ENCODE peak calls at places on chromosome 16, in ten cellular contexts. One of them, this sample, is unnamed.
A peak's percentile ranks its signal among the peaks of the same experiment; 100 is the strongest.

GRCh38 chr16:11231367-11231970 is 24.5 kb downstream of the SOCS1 start:
- DNase-seq in GM23338: no peak
- DNase-seq in HCT116: no peak
- DNase-seq in stomach: no peak
- DNase-seq in upper lobe of left lung: no peak
- DNase-seq in suprapubic skin: no peak
- DNase-seq in transverse colon: no peak
- DNase-seq in spleen: no peak
- DNase-seq in prostate gland: no peak
- DNase-seq in K562: peak; percentile 52
- DNase-seq in this sample: no peak

GRCh38 chr16:67676516-67676915 is 9.9 kb downstream of the C16orf86 start:
- DNase-seq in GM23338: no peak
- DNase-seq in HCT116: no peak
- DNase-seq in stomach: no peak
- DNase-seq in upper lobe of left lung: no peak
- DNase-seq in suprapubic skin: no peak
- DNase-seq in transverse colon: no peak
- DNase-seq in spleen: peak; percentile 40
- DNase-seq in prostate gland: no peak
- DNase-seq in K562: no peak
- DNase-seq in this sample: no peak

GRCh38 chr16:88817785-88818609 is 6.3 kb upstream of the APRT start:
- DNase-seq in GM23338: no peak
- DNase-seq in HCT116: no peak
- DNase-seq in stomach: no peak
- DNase-seq in upper lobe of left lung: peak; percentile 76
- DNase-seq in suprapubic skin: no peak
- DNase-seq in transverse colon: no peak
- DNase-seq in spleen: no peak
- DNase-seq in prostate gland: no peak
- DNase-seq in K562: no peak
- DNase-seq in this sample: no peak

GRCh38 chr16:77584205-77584859 is 138.0 kb upstream of the NUDT7 start:
- DNase-seq in GM23338: peak; percentile 78
- DNase-seq in HCT116: peak; percentile 46
- DNase-seq in stomach: peak; percentile 48
- DNase-seq in upper lobe of left lung: no peak
- DNase-seq in suprapubic skin: no peak
- DNase-seq in transverse colon: peak; percentile 26
- DNase-seq in spleen: no peak
- DNase-seq in prostate gland: peak; percentile 44
- DNase-seq in K562: peak; percentile 41
- DNase-seq in this sample: no peak

GRCh38 chr16:81647527-81647926 is 131.6 kb upstream of the PLCG2 start:
- DNase-seq in GM23338: peak; percentile 46
- DNase-seq in HCT116: peak; percentile 76
- DNase-seq in stomach: no peak
- DNase-seq in upper lobe of left lung: peak; percentile 27
- DNase-seq in suprapubic skin: no peak
- DNase-seq in transverse colon: no peak
- DNase-seq in spleen: no peak
- DNase-seq in prostate gland: no peak
- DNase-seq in K562: no peak
- DNase-seq in this sample: no peak

GRCh38 chr16:34054137-34054536 is 594.7 kb downstream of the TP53TG3F start:
- DNase-seq in GM23338: no peak
- DNase-seq in HCT116: no peak
- DNase-seq in stomach: no peak
- DNase-seq in upper lobe of left lung: no peak
- DNase-seq in suprapubic skin: no peak
- DNase-seq in transverse colon: no peak
- DNase-seq in spleen: no peak
- DNase-seq in prostate gland: no peak
- DNase-seq in K562: no peak
- DNase-seq in this sample: no peak

GRCh38 chr16:50467943-50468748 is 80.0 kb upstream of the NKD1 start:
- DNase-seq in GM23338: peak; percentile 75
- DNase-seq in HCT116: no peak
- DNase-seq in stomach: peak; percentile 87
- DNase-seq in upper lobe of left lung: peak; percentile 86
- DNase-seq in suprapubic skin: peak; percentile 49
- DNase-seq in transverse colon: peak; percentile 11
- DNase-seq in spleen: no peak
- DNase-seq in prostate gland: no peak
- DNase-seq in K562: peak; percentile 76
- DNase-seq in this sample: no peak

GRCh38 chr16:84726670-84727467 is 27.1 kb downstream of the USP10 start:
- DNase-seq in GM23338: peak; percentile 53
- DNase-seq in HCT116: no peak
- DNase-seq in stomach: no peak
- DNase-seq in upper lobe of left lung: no peak
- DNase-seq in suprapubic skin: no peak
- DNase-seq in transverse colon: peak; percentile 45
- DNase-seq in spleen: no peak
- DNase-seq in prostate gland: no peak
- DNase-seq in K562: no peak
- DNase-seq in this sample: no peak

GRCh38 chr16:51834131-51834530 is 683.1 kb upstream of the SALL1 start:
- DNase-seq in GM23338: no peak
- DNase-seq in HCT116: no peak
- DNase-seq in stomach: no peak
- DNase-seq in upper lobe of left lung: no peak
- DNase-seq in suprapubic skin: no peak
- DNase-seq in transverse colon: no peak
- DNase-seq in spleen: no peak
- DNase-seq in prostate gland: no peak
- DNase-seq in K562: no peak
- DNase-seq in this sample: no peak

GRCh38 chr16:81885976-81886586 is 107.0 kb downstream of the PLCG2 start:
- DNase-seq in GM23338: peak; percentile 87
- DNase-seq in HCT116: peak; percentile 40
- DNase-seq in stomach: no peak
- DNase-seq in upper lobe of left lung: no peak
- DNase-seq in suprapubic skin: no peak
- DNase-seq in transverse colon: no peak
- DNase-seq in spleen: no peak
- DNase-seq in prostate gland: no peak
- DNase-seq in K562: peak; percentile 78
- DNase-seq in this sample: no peak

GRCh38 chr16:3461120-3461519 is 17.6 kb downstream of the NAA60 start:
- DNase-seq in GM23338: no peak
- DNase-seq in HCT116: no peak
- DNase-seq in stomach: no peak
- DNase-seq in upper lobe of left lung: no peak
- DNase-seq in suprapubic skin: no peak
- DNase-seq in transverse colon: no peak
- DNase-seq in spleen: no peak
- DNase-seq in prostate gland: no peak
- DNase-seq in K562: no peak
- DNase-seq in this sample: no peak

GRCh38 chr16:2532494-2533141 is 1.4 kb upstream of the CEMP1 start:
- DNase-seq in GM23338: peak; percentile 90
- DNase-seq in HCT116: peak; percentile 64
- DNase-seq in stomach: peak; percentile 88
- DNase-seq in upper lobe of left lung: peak; percentile 90
- DNase-seq in suprapubic skin: peak; percentile 91
- DNase-seq in transverse colon: peak; percentile 91
- DNase-seq in spleen: peak; percentile 94
- DNase-seq in prostate gland: peak; percentile 88
- DNase-seq in K562: peak; percentile 56
- DNase-seq in this sample: no peak

GRCh38 chr16:86391987-86392386 is 118.3 kb upstream of the FOXF1 start:
- DNase-seq in GM23338: no peak
- DNase-seq in HCT116: no peak
- DNase-seq in stomach: no peak
- DNase-seq in upper lobe of left lung: no peak
- DNase-seq in suprapubic skin: no peak
- DNase-seq in transverse colon: no peak
- DNase-seq in spleen: no peak
- DNase-seq in prostate gland: no peak
- DNase-seq in K562: no peak
- DNase-seq in this sample: no peak

GRCh38 chr16:66266436-66267286 is 99.8 kb upstream of the CDH5 start:
- DNase-seq in GM23338: peak; percentile 28
- DNase-seq in HCT116: no peak
- DNase-seq in stomach: no peak
- DNase-seq in upper lobe of left lung: peak; percentile 85
- DNase-seq in suprapubic skin: peak; percentile 87
- DNase-seq in transverse colon: peak; percentile 27
- DNase-seq in spleen: no peak
- DNase-seq in prostate gland: no peak
- DNase-seq in K562: no peak
- DNase-seq in this sample: no peak

GRCh38 chr16:8915722-8916321 is 33.7 kb downstream of the LITAFD start:
- DNase-seq in GM23338: no peak
- DNase-seq in HCT116: no peak
- DNase-seq in stomach: no peak
- DNase-seq in upper lobe of left lung: no peak
- DNase-seq in suprapubic skin: no peak
- DNase-seq in transverse colon: no peak
- DNase-seq in spleen: no peak
- DNase-seq in prostate gland: no peak
- DNase-seq in K562: no peak
- DNase-seq in this sample: no peak
- H3K36me3 ChIP-seq in GM23338: peaks cover 50% of the 10 kb centered on the region
- H3K36me3 ChIP-seq in HCT116: peaks cover 66% of the 10 kb centered on the region
- H3K36me3 ChIP-seq in stomach: peaks cover 97% of the 10 kb centered on the region
- H3K36me3 ChIP-seq in upper lobe of left lung: peaks cover 100% of the 10 kb centered on the region
- H3K36me3 ChIP-seq in suprapubic skin: peaks cover 82% of the 10 kb centered on the region
- H3K36me3 ChIP-seq in transverse colon: peaks cover 46% of the 10 kb centered on the region
- H3K36me3 ChIP-seq in spleen: peaks cover 89% of the 10 kb centered on the region
- H3K36me3 ChIP-seq in prostate gland: peaks cover 5% of the 10 kb centered on the region
- H3K36me3 ChIP-seq in K562: peaks cover 95% of the 10 kb centered on the region
- H3K36me3 ChIP-seq in this sample: peaks cover 79% of the 10 kb centered on the region

GRCh38 chr16:27452569-27453475 is 50.8 kb downstream of the IL21R start:
- DNase-seq in GM23338: no peak
- DNase-seq in HCT116: no peak
- DNase-seq in stomach: no peak
- DNase-seq in upper lobe of left lung: no peak
- DNase-seq in suprapubic skin: no peak
- DNase-seq in transverse colon: no peak
- DNase-seq in spleen: no peak
- DNase-seq in prostate gland: no peak
- DNase-seq in K562: no peak
- DNase-seq in this sample: no peak
- TF ChIP-seq POLR2AphosphoS5 in GM23338: no peak
- TF ChIP-seq POLR2AphosphoS5 in HCT116: no peak
- TF ChIP-seq POLR2AphosphoS5 in stomach: no peak
- TF ChIP-seq POLR2AphosphoS5 in upper lobe of left lung: no peak
- TF ChIP-seq POLR2AphosphoS5 in suprapubic skin: no peak
- TF ChIP-seq POLR2AphosphoS5 in transverse colon: no peak
- TF ChIP-seq POLR2AphosphoS5 in spleen: no peak
- TF ChIP-seq POLR2AphosphoS5 in prostate gland: no peak
- TF ChIP-seq POLR2AphosphoS5 in K562: no peak
- TF ChIP-seq POLR2AphosphoS5 in this sample: no peak

DNA sequence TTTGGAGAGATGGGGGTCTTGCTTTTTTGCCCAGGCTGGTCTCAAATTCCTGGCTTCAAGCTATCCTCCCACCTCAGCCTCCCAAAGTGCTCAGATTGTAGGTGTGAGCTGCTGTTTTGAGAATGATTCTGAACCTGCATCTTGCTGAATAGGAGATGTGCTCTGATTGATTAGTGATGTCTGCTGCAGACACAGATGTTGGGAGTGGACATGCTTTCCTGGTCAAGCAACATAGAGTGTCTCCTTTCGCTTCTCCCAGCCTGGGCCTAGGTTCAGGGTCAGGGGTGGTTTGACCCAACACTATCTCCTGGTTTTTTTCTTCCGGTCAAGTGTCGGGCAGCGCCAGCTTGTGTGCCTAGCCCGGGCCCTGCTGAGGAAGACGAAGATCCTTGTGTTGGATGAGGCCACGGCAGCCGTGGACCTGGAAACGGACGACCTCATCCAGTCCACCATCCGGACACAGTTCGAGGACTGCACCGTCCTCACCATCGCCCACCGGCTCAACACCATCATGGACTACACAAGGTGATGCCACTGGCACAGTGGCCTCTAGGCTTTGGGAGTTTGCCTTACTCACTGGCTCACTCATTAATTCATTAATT is 85.2 kb downstream of the ABCC6 start:
- DNase-seq in GM23338: no peak
- DNase-seq in HCT116: no peak
- DNase-seq in stomach: no peak
- DNase-seq in upper lobe of left lung: peak; percentile 44
- DNase-seq in suprapubic skin: no peak
- DNase-seq in transverse colon: no peak
- DNase-seq in spleen: no peak
- DNase-seq in prostate gland: no peak
- DNase-seq in K562: no peak
- DNase-seq in this sample: no peak
- H3K36me3 ChIP-seq in GM23338: peaks cover 36% of the 10 kb centered on the region
- H3K36me3 ChIP-seq in HCT116: peaks cover 60% of the 10 kb centered on the region
- H3K36me3 ChIP-seq in stomach: peaks cover 100% of the 10 kb centered on the region
- H3K36me3 ChIP-seq in upper lobe of left lung: peaks cover 97% of the 10 kb centered on the region
- H3K36me3 ChIP-seq in suprapubic skin: peaks cover 88% of the 10 kb centered on the region
- H3K36me3 ChIP-seq in transverse colon: peaks cover 50% of the 10 kb centered on the region
- H3K36me3 ChIP-seq in spleen: peaks cover 88% of the 10 kb centered on the region
- H3K36me3 ChIP-seq in prostate gland: peaks cover 15% of the 10 kb centered on the region
- H3K36me3 ChIP-seq in K562: peaks cover 85% of the 10 kb centered on the region
- H3K36me3 ChIP-seq in this sample: peaks cover 35% of the 10 kb centered on the region

GRCh38 chr16:8667492-8667891 is 6.9 kb upstream of the ABAT start:
- DNase-seq in GM23338: peak; percentile 27
- DNase-seq in HCT116: no peak
- DNase-seq in stomach: no peak
- DNase-seq in upper lobe of left lung: no peak
- DNase-seq in suprapubic skin: no peak
- DNase-seq in transverse colon: no peak
- DNase-seq in spleen: peak; percentile 6
- DNase-seq in prostate gland: no peak
- DNase-seq in K562: no peak
- DNase-seq in this sample: no peak

GRCh38 chr16:8669481-8669880 is 4.9 kb upstream of the ABAT start:
- DNase-seq in GM23338: no peak
- DNase-seq in HCT116: no peak
- DNase-seq in stomach: no peak
- DNase-seq in upper lobe of left lung: no peak
- DNase-seq in suprapubic skin: no peak
- DNase-seq in transverse colon: no peak
- DNase-seq in spleen: peak; percentile 4
- DNase-seq in prostate gland: no peak
- DNase-seq in K562: no peak
- DNase-seq in this sample: no peak

GRCh38 chr16:8670014-8670560 is 4.3 kb upstream of the ABAT start:
- DNase-seq in GM23338: no peak
- DNase-seq in HCT116: no peak
- DNase-seq in stomach: no peak
- DNase-seq in upper lobe of left lung: no peak
- DNase-seq in suprapubic skin: no peak
- DNase-seq in transverse colon: no peak
- DNase-seq in spleen: peak; percentile 7
- DNase-seq in prostate gland: no peak
- DNase-seq in K562: no peak
- DNase-seq in this sample: no peak

GRCh38 chr16:8665529-8665928 is 8.9 kb upstream of the ABAT start:
- DNase-seq in GM23338: peak; percentile 35
- DNase-seq in HCT116: no peak
- DNase-seq in stomach: no peak
- DNase-seq in upper lobe of left lung: no peak
- DNase-seq in suprapubic skin: no peak
- DNase-seq in transverse colon: no peak
- DNase-seq in spleen: peak; percentile 22
- DNase-seq in prostate gland: no peak
- DNase-seq in K562: no peak
- DNase-seq in this sample: no peak

GRCh38 chr16:8668138-8668537 is 6.3 kb upstream of the ABAT start:
- DNase-seq in GM23338: no peak
- DNase-seq in HCT116: no peak
- DNase-seq in stomach: no peak
- DNase-seq in upper lobe of left lung: no peak
- DNase-seq in suprapubic skin: no peak
- DNase-seq in transverse colon: no peak
- DNase-seq in spleen: peak; percentile 47
- DNase-seq in prostate gland: no peak
- DNase-seq in K562: no peak
- DNase-seq in this sample: no peak
- TF ChIP-seq POLR2AphosphoS5 in GM23338: no peak
- TF ChIP-seq POLR2AphosphoS5 in HCT116: no peak
- TF ChIP-seq POLR2AphosphoS5 in stomach: no peak
- TF ChIP-seq POLR2AphosphoS5 in upper lobe of left lung: no peak
- TF ChIP-seq POLR2AphosphoS5 in suprapubic skin: no peak
- TF ChIP-seq POLR2AphosphoS5 in transverse colon: no peak
- TF ChIP-seq POLR2AphosphoS5 in spleen: no peak
- TF ChIP-seq POLR2AphosphoS5 in prostate gland: no peak
- TF ChIP-seq POLR2AphosphoS5 in K562: no peak
- TF ChIP-seq POLR2AphosphoS5 in this sample: no peak

This sample was measured in SK-N-MC.